ENCODE peak calls at places on chromosomes 16 and 17, in eight cellular contexts. P is cardiac muscle cell, T is foreskin fibroblast, R is mucosa of descending colon, B is A549, O is uterus, S is choroid plexus epithelial cell, F is right atrium auricular region. Q is an unnamed sample.

GRCh38 chr17:57257213-57257873 is 1.0 kb downstream of the MSI2 start:
- DNase-seq in P (no peak), T (no peak), R (peak), B (no peak), O (no peak), S (no peak), F (no peak), Q (no peak)

GRCh38 chr16:25855818-25856217 is 164.1 kb downstream of the HS3ST4 start:
- DNase-seq in P (no peak), T (no peak), R (no peak), B (no peak), O (no peak), S (no peak), F (no peak), Q (no peak)

GRCh38 chr16:17205279-17206139 is 265.3 kb downstream of the XYLT1 start:
- DNase-seq in P (peak), T (peak), R (no peak), B (no peak), O (no peak), S (no peak), F (no peak), Q (no peak)

GRCh38 chr17:9488556-9488955 is 87.1 kb downstream of the STX8 start:
- DNase-seq in P (no peak), T (peak), R (no peak), B (no peak), O (no peak), S (no peak), F (no peak), Q (no peak)

GRCh38 chr17:9363440-9364350 is 211.9 kb downstream of the STX8 start:
- DNase-seq in P (no peak), T (peak), R (no peak), B (no peak), O (no peak), S (peak), F (no peak), Q (no peak)

GRCh38 chr17:1241904-1242303 is 28.3 kb upstream of the BHLHA9 start:
- DNase-seq in P (no peak), T (peak), R (no peak), B (no peak), O (peak), S (peak), F (no peak), Q (no peak)

GRCh38 chr17:73645050-73645871 is 1.0 kb upstream of the SDK2 start:
- DNase-seq in P (peak), T (peak), R (peak), B (peak), O (no peak), S (peak), F (no peak), Q (peak)

GRCh38 chr17:38585056-38585804 is 20.5 kb downstream of the SRCIN1 start:
- DNase-seq in P (no peak), T (peak), R (no peak), B (peak), O (no peak), S (peak), F (no peak), Q (no peak)

GRCh38 chr16:22323173-22323997 is 26.2 kb downstream of the POLR3E start:
- DNase-seq in P (no peak), T (no peak), R (no peak), B (no peak), O (no peak), S (no peak), F (no peak), Q (peak)

GRCh38 chr17:45296833-45297124 is 20.0 kb downstream of the MAP3K14 start:
- DNase-seq in P (no peak), T (peak), R (no peak), B (no peak), O (no peak), S (no peak), F (no peak), Q (no peak)

GRCh38 chr16:81987706-81988105 is 23.6 kb downstream of the SDR42E1 start:
- DNase-seq in P (no peak), T (no peak), R (no peak), B (no peak), O (no peak), S (no peak), F (no peak), Q (no peak)

GRCh38 chr17:14321980-14322776 is 21.3 kb downstream of the HS3ST3B1 start:
- DNase-seq in P (no peak), T (no peak), R (no peak), B (no peak), O (no peak), S (no peak), F (no peak), Q (no peak)

GRCh38 chr16:3652373-3653037 is 2.0 kb upstream of the DNASE1 start:
- DNase-seq in P (no peak), T (no peak), R (peak), B (no peak), O (no peak), S (no peak), F (no peak), Q (peak)

GRCh38 chr17:61129876-61130275 is 269.8 kb upstream of the TBX2 start:
- DNase-seq in P (no peak), T (peak), R (no peak), B (no peak), O (no peak), S (no peak), F (no peak), Q (no peak)

GRCh38 chr17:63967953-63968352 is 4.8 kb downstream of the SCN4A start:
- DNase-seq in P (no peak), T (no peak), R (no peak), B (no peak), O (no peak), S (no peak), F (no peak), Q (no peak)

GRCh38 chr17:68260051-68260762 is 12.4 kb downstream of the AMZ2 start:
- DNase-seq in P (no peak), T (peak), R (no peak), B (no peak), O (no peak), S (no peak), F (no peak), Q (no peak)

GRCh38 chr17:2213291-2213960 is 90.2 kb downstream of the SMG6 start:
- DNase-seq in P (no peak), T (peak), R (no peak), B (no peak), O (no peak), S (peak), F (peak), Q (no peak)

GRCh38 chr16:86524029-86524428 is 13.7 kb downstream of the FOXF1 start:
- DNase-seq in P (no peak), T (no peak), R (no peak), B (no peak), O (no peak), S (no peak), F (no peak), Q (peak)

GRCh38 chr16:78538919-78539318 is 439.5 kb downstream of the WWOX start:
- DNase-seq in P (no peak), T (no peak), R (no peak), B (no peak), O (no peak), S (no peak), F (no peak), Q (no peak)

GRCh38 chr16:48441863-48442279 is 56.7 kb upstream of the SIAH1 start:
- DNase-seq in P (no peak), T (no peak), R (no peak), B (peak), O (no peak), S (no peak), F (no peak), Q (no peak)

GRCh38 chr17:4986403-4986802 is 1.1 kb downstream of the CAMTA2 start:
- DNase-seq in P (no peak), T (peak), R (peak), B (no peak), O (no peak), S (no peak), F (no peak), Q (no peak)

GRCh38 chr17:31425646-31426045 is 34.2 kb downstream of the RAB11FIP4 start:
- DNase-seq in P (peak), T (peak), R (no peak), B (no peak), O (no peak), S (no peak), F (no peak), Q (no peak)

GRCh38 chr17:51322390-51323029 is 62.2 kb downstream of the UTP18 start:
- DNase-seq in P (peak), T (no peak), R (no peak), B (peak), O (no peak), S (peak), F (no peak), Q (no peak)

GRCh38 chr17:77258638-77259037 is 117.9 kb downstream of the SEC14L1 start:
- DNase-seq in P (no peak), T (no peak), R (no peak), B (no peak), O (no peak), S (no peak), F (no peak), Q (no peak)

GRCh38 chr16:19172098-19172780 is 4.2 kb downstream of the SYT17 start:
- DNase-seq in P (no peak), T (no peak), R (no peak), B (no peak), O (no peak), S (no peak), F (no peak), Q (no peak)

GRCh38 chr17:8448310-8448709 is 12.6 kb downstream of the NDEL1 start:
- DNase-seq in P (no peak), T (no peak), R (no peak), B (no peak), O (no peak), S (no peak), F (no peak), Q (no peak)

GRCh38 chr16:83393196-83393981 is 414.4 kb upstream of the HSBP1 start:
- DNase-seq in P (no peak), T (peak), R (no peak), B (no peak), O (no peak), S (peak), F (no peak), Q (no peak)

GRCh38 chr17:28744802-28745051 is 916 bp downstream of the TRAF4 start:
- DNase-seq in P (no peak), T (no peak), R (no peak), B (no peak), O (no peak), S (no peak), F (no peak), Q (no peak)

GRCh38 chr17:43219001-43219400 is 7.3 kb downstream of the TMEM106A start:
- DNase-seq in P (no peak), T (no peak), R (no peak), B (no peak), O (no peak), S (no peak), F (peak), Q (peak)

GRCh38 chr16:31202402-31203385 is at the start of gene PYCARD:
- DNase-seq in P (peak), T (peak), R (peak), B (peak), O (peak), S (peak), F (no peak), Q (peak)

GRCh38 chr16:78503501-78504110 is 404.2 kb downstream of the WWOX start:
- DNase-seq in P (peak), T (peak), R (no peak), B (peak), O (peak), S (peak), F (peak), Q (no peak)

GRCh38 chr16:67843343-67843765 is 1.2 kb downstream of the THAP11 start:
- DNase-seq in P (peak), T (peak), R (no peak), B (no peak), O (no peak), S (no peak), F (no peak), Q (no peak)

GRCh38 chr16:75537795-75538194 is 1.9 kb upstream of the CHST5 start:
- DNase-seq in P (no peak), T (no peak), R (no peak), B (no peak), O (no peak), S (no peak), F (no peak), Q (no peak)

GRCh38 chr17:36534117-36534880 is at the start of gene MYO19:
- DNase-seq in P (peak), T (peak), R (peak), B (peak), O (peak), S (peak), F (peak), Q (peak)

GRCh38 chr17:82358467-82359350 is at the start of gene TEX19:
- DNase-seq in P (no peak), T (no peak), R (no peak), B (peak), O (no peak), S (no peak), F (no peak), Q (no peak)
- TF ChIP-seq CTCF in P (no peak), T (no peak), R (no peak), B (no peak), O (no peak), S (peak), F (no peak), Q (no peak)

GRCh38 chr16:2224183-2224486 is 744 bp downstream of the E4F1 start:
- DNase-seq in P (no peak), T (peak), R (no peak), B (peak), O (no peak), S (peak), F (no peak), Q (no peak)
- H3K4me3 ChIP-seq in P (peak), T (peak), R (peak), B (peak), O (peak), S (peak), F (peak), Q (peak)

GRCh38 chr16:14611660-14612059 is 18.4 kb downstream of the PARN start:
- DNase-seq in P (no peak), T (no peak), R (no peak), B (no peak), O (no peak), S (no peak), F (peak), Q (no peak)

GRCh38 chr16:14609716-14610115 is 20.3 kb downstream of the PARN start:
- DNase-seq in P (no peak), T (no peak), R (no peak), B (no peak), O (no peak), S (no peak), F (peak), Q (no peak)

GRCh38 chr16:14618566-14618965 is 11.5 kb downstream of the PARN start:
- DNase-seq in P (no peak), T (no peak), R (no peak), B (no peak), O (no peak), S (no peak), F (no peak), Q (no peak)

GRCh38 chr16:14616280-14616679 is 13.8 kb downstream of the PARN start:
- DNase-seq in P (no peak), T (no peak), R (no peak), B (no peak), O (no peak), S (no peak), F (peak), Q (no peak)

GRCh38 chr16:14613991-14614390 is 16.1 kb downstream of the PARN start:
- DNase-seq in P (no peak), T (no peak), R (no peak), B (no peak), O (no peak), S (no peak), F (peak), Q (no peak)
- TF ChIP-seq CTCF in P (no peak), T (no peak), R (no peak), B (no peak), O (no peak), S (no peak), F (no peak), Q (no peak)

GRCh38 chr16:11416228-11417001 is 71.2 kb downstream of the RMI2 start:
- DNase-seq in P (no peak), T (no peak), R (no peak), B (no peak), O (no peak), S (no peak), F (no peak), Q (no peak)
- H3K4me3 ChIP-seq in P (no peak), T (no peak), R (no peak), B (no peak), O (no peak), S (no peak), F (no peak), Q (no peak)

DNA sequence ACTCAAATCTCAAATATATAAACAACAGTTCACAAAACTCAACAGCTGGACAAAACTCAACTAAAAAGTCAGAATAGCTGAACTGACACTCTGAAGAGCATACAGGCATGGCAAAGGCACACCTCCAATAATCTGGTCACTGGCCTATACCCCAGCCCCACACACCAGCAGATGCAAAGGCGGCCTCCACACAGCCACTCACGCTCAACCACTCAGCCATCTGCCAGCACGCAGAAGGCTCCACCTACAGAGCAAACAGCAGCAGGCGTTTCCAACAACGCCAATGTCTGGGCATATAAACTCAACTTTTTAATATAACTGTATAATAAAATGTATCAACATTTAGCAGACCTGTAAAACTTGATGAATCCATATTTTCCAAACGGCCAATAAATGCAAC is 17.2 kb downstream of the USP7 start:
- DNase-seq in P (no peak), T (peak), R (peak), B (no peak), O (no peak), S (no peak), F (no peak), Q (no peak)
- TF ChIP-seq CTCF in P (no peak), T (no peak), R (no peak), B (no peak), O (no peak), S (no peak), F (no peak), Q (no peak)

GRCh38 chr16:65122974-65123845 is 1.3 kb upstream of the CDH11 start:
- DNase-seq in P (peak), T (peak), R (peak), B (no peak), O (peak), S (peak), F (peak), Q (peak)

GRCh38 chr16:65125322-65125721 is 3.5 kb upstream of the CDH11 start:
- DNase-seq in P (no peak), T (no peak), R (no peak), B (no peak), O (no peak), S (no peak), F (no peak), Q (no peak)

GRCh38 chr16:65125871-65126270 is 4.0 kb upstream of the CDH11 start:
- DNase-seq in P (no peak), T (peak), R (no peak), B (peak), O (peak), S (peak), F (no peak), Q (no peak)

GRCh38 chr16:65123846-65124513 is 2.1 kb upstream of the CDH11 start:
- DNase-seq in P (no peak), T (no peak), R (no peak), B (no peak), O (peak), S (peak), F (no peak), Q (no peak)

DNA sequence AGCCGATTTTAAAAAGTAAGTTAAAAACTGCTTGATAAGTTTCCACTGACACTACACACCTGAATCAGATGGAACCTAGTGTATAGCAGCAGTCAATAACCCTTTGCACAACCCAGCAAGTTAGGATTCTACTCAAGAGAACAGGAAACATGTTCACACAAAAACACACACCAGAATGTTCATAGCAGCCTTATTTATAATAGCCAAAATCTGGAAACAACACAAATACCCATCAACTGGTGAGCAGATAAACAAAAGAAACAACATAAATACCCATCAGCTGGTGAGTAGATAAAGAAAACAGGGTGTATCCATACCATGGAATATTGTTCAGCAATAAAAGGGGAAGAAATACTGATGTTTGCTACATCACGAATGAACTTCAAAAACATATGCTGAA is 2.7 kb upstream of the CDH11 start:
- DNase-seq in P (no peak), T (no peak), R (no peak), B (no peak), O (no peak), S (no peak), F (no peak), Q (no peak)
- H3K4me3 ChIP-seq in P (no peak), T (peak), R (no peak), B (no peak), O (no peak), S (peak), F (no peak), Q (peak)

GRCh38 chr17:35244345-35245195 is 1.7 kb downstream of the SLFN5 start:
- DNase-seq in P (peak), T (peak), R (peak), B (peak), O (peak), S (peak), F (peak), Q (peak)

GRCh38 chr17:35242158-35242804 is 591 bp upstream of the SLFN5 start:
- DNase-seq in P (peak), T (peak), R (peak), B (peak), O (peak), S (peak), F (peak), Q (peak)

GRCh38 chr17:35242805-35243458 is at the start of gene SLFN5:
- DNase-seq in P (peak), T (peak), R (peak), B (peak), O (peak), S (peak), F (peak), Q (peak)

GRCh38 chr17:35245196-35245486 is 2.3 kb downstream of the SLFN5 start:
- DNase-seq in P (no peak), T (peak), R (no peak), B (peak), O (no peak), S (peak), F (no peak), Q (no peak)

GRCh38 chr17:35243459-35244204 is 760 bp downstream of the SLFN5 start:
- DNase-seq in P (peak), T (peak), R (peak), B (peak), O (peak), S (peak), F (peak), Q (peak)
- TF ChIP-seq CTCF in P (no peak), T (no peak), R (no peak), B (no peak), O (no peak), S (no peak), F (no peak), Q (no peak)

GRCh38 chr16:380837-381787 is 666 bp downstream of the PGAP6 start:
- DNase-seq in P (peak), T (peak), R (peak), B (no peak), O (no peak), S (no peak), F (no peak), Q (peak)

GRCh38 chr16:379961-380836 is 1.6 kb downstream of the PGAP6 start:
- DNase-seq in P (no peak), T (no peak), R (peak), B (no peak), O (no peak), S (no peak), F (no peak), Q (no peak)

GRCh38 chr16:386641-387156 is 4.9 kb upstream of the PGAP6 start:
- DNase-seq in P (no peak), T (peak), R (no peak), B (no peak), O (no peak), S (no peak), F (no peak), Q (no peak)

GRCh38 chr16:381788-382717 is at the start of gene PGAP6:
- DNase-seq in P (peak), T (peak), R (peak), B (no peak), O (peak), S (no peak), F (no peak), Q (peak)

GRCh38 chr16:383326-384020 is 1.7 kb upstream of the PGAP6 start:
- DNase-seq in P (peak), T (no peak), R (peak), B (no peak), O (no peak), S (no peak), F (no peak), Q (no peak)
- H3K4me3 ChIP-seq in P (peak), T (no peak), R (no peak), B (no peak), O (no peak), S (no peak), F (peak), Q (peak)

GRCh38 chr17:80870401-80870800 is 121.2 kb upstream of the CHMP6 start:
- DNase-seq in P (no peak), T (no peak), R (peak), B (no peak), O (no peak), S (no peak), F (no peak), Q (no peak)
- TF ChIP-seq CTCF in P (no peak), T (no peak), R (no peak), B (no peak), O (no peak), S (no peak), F (no peak), Q (no peak)

Q was measured in upper lobe of right lung.